ENCODE peak calls at places on chromosomes 2 and 18, in nine cellular contexts. D is lower leg skin, A is K562, X is posterior cingulate gyrus, T is mucosa of descending colon, L is Kasumi-1, Y is D341Med, B is AG10803, F is HFF-Myc. K is an unnamed sample.

GRCh38 chr2:236179653-236180500 is 11.7 kb upstream of the GBX2 start:
- DNase-seq in D (peak; percentile 77), Y (no peak), T (no peak), A (no peak), X (no peak), L (no peak), B (peak; percentile 61), F (no peak), K (no peak)

GRCh38 chr2:207111757-207112156 is 54.0 kb downstream of the KLF7 start:
- DNase-seq in B (no peak), D (no peak), F (no peak), L (no peak), Y (no peak), A (no peak), T (no peak), X (no peak), K (no peak)

GRCh38 chr18:38450876-38451275 is 885.3 kb upstream of the CELF4 start:
- DNase-seq in A (no peak), T (no peak), Y (peak; percentile 37), D (no peak), F (no peak), L (no peak), B (no peak), X (no peak), K (no peak)

GRCh38 chr2:30356061-30356460 is 91.0 kb upstream of the LCLAT1 start:
- DNase-seq in B (peak; percentile 50), Y (no peak), X (no peak), F (no peak), T (no peak), L (no peak), D (no peak), A (no peak), K (no peak)

GRCh38 chr2:140183056-140183765 is 1403.0 kb upstream of the NXPH2 start:
- DNase-seq in X (no peak), B (no peak), L (no peak), A (no peak), Y (no peak), T (no peak), F (no peak), D (no peak), K (no peak)

GRCh38 chr2:42926438-42927333 is 134.3 kb upstream of the HAAO start:
- DNase-seq in L (no peak), D (no peak), T (peak; percentile 69), X (no peak), A (no peak), Y (no peak), F (no peak), B (no peak), K (no peak)

GRCh38 chr2:231050018-231050901 is 6.4 kb upstream of the PSMD1 start:
- DNase-seq in L (no peak), F (no peak), Y (no peak), D (no peak), X (peak; percentile 44), A (no peak), B (peak; percentile 17), T (peak; percentile 87), K (no peak)

GRCh38 chr2:183112575-183112974 is 11.7 kb upstream of the NUP35 start:
- DNase-seq in L (no peak), T (no peak), F (no peak), Y (no peak), A (peak; percentile 36), B (no peak), D (no peak), X (no peak), K (no peak)

GRCh38 chr2:196249860-196250259 is 78.5 kb upstream of the STK17B start:
- DNase-seq in X (no peak), B (peak; percentile 67), T (peak; percentile 24), Y (no peak), A (no peak), L (peak; percentile 88), F (no peak), D (no peak), K (no peak)